ENCODE peak calls at places on chromosomes 16 and 17, in five cellular contexts. N, X, H, Z and F are unnamed samples.

GRCh38 chr17:21242026-21242700 is 11.0 kb downstream of the NATD1 start:
- DNase-seq in N (no peak), Z (no peak), H (no peak), X (no peak), F (no peak)

GRCh38 chr17:1762906-1763829 is 1.3 kb downstream of the SERPINF1 start:
- DNase-seq in N (no peak), X (no peak), Z (no peak), H (peak), F (peak)

GRCh38 chr17:67891481-67892119 is 66.3 kb downstream of the BPTF start:
- DNase-seq in Z (no peak), H (no peak), X (no peak), N (no peak), F (peak)

GRCh38 chr17:51653902-51654301 is 393.6 kb downstream of the UTP18 start:
- DNase-seq in H (no peak), Z (no peak), N (no peak), X (no peak), F (no peak)

GRCh38 chr17:20123209-20123608 is 114.0 kb downstream of the SPECC1 start:
- DNase-seq in N (no peak), H (no peak), Z (no peak), X (no peak), F (no peak)

GRCh38 chr16:69338557-69339288 is 641 bp downstream of the COG8 start:
- DNase-seq in Z (no peak), H (no peak), N (no peak), X (no peak), F (no peak)

GRCh38 chr16:52976539-52977167 is 76.0 kb downstream of the CHD9NB start:
- DNase-seq in Z (no peak), X (no peak), H (no peak), N (no peak), F (no peak)

GRCh38 chr16:4677390-4677789 is 16.0 kb upstream of the NUDT16L1 start:
- DNase-seq in X (no peak), Z (no peak), H (no peak), N (no peak), F (no peak)

GRCh38 chr17:70795620-70796019 is 626.3 kb downstream of the KCNJ2 start:
- DNase-seq in X (no peak), H (no peak), N (no peak), Z (no peak), F (no peak)

GRCh38 chr17:42097691-42098661 is at the start of gene ZNF385C:
- DNase-seq in H (peak), N (no peak), Z (peak), X (no peak), F (no peak)

GRCh38 chr17:9446528-9446927 is 129.1 kb downstream of the STX8 start:
- DNase-seq in Z (no peak), H (no peak), X (no peak), N (no peak), F (no peak)

GRCh38 chr17:28896884-28897768 is at the start of gene FLOT2:
- DNase-seq in N (peak), Z (peak), X (peak), H (peak), F (peak)

GRCh38 chr16:81446318-81447275 is 2.0 kb downstream of the CMIP start:
- DNase-seq in H (peak), N (no peak), X (peak), Z (no peak), F (peak)

GRCh38 chr16:17780181-17780580 is 309.4 kb upstream of the XYLT1 start:
- DNase-seq in H (no peak), X (no peak), Z (no peak), N (no peak), F (no peak)

GRCh38 chr17:15912416-15912955 is 32.4 kb upstream of the ADORA2B start:
- DNase-seq in Z (no peak), H (no peak), N (no peak), X (no peak), F (no peak)

GRCh38 chr17:38417210-38417951 is 10.9 kb upstream of the ARHGAP23 start:
- DNase-seq in X (no peak), H (no peak), Z (no peak), N (peak), F (no peak)

GRCh38 chr16:11121909-11122692 is 133.9 kb downstream of the SOCS1 start:
- DNase-seq in Z (no peak), H (no peak), N (no peak), X (no peak), F (no peak)

GRCh38 chr16:7513429-7513828 is 180.8 kb downstream of the RBFOX1 start:
- DNase-seq in N (no peak), H (peak), Z (no peak), X (no peak), F (no peak)

GRCh38 chr16:67644038-67644437 is 906 bp upstream of the CARMIL2 start:
- DNase-seq in N (no peak), H (no peak), Z (no peak), X (no peak), F (no peak)

GRCh38 chr16:4087099-4087885 is 28.9 kb downstream of the ADCY9 start:
- DNase-seq in H (peak), N (no peak), X (no peak), Z (no peak), F (no peak)

GRCh38 chr17:63364387-63364786 is 81.7 kb downstream of the CYB561 start:
- DNase-seq in Z (no peak), N (no peak), H (no peak), X (no peak), F (peak)

GRCh38 chr16:30649725-30650368 is 913 bp upstream of the PRR14 start:
- DNase-seq in H (no peak), N (peak), X (no peak), Z (peak), F (no peak)

GRCh38 chr17:1298616-1299015 is 19.2 kb downstream of the TRARG1 start:
- DNase-seq in Z (peak), X (no peak), N (no peak), H (peak), F (no peak)

GRCh38 chr16:89373355-89374110 is 116.8 kb downstream of the ANKRD11 start:
- DNase-seq in N (no peak), X (no peak), Z (no peak), H (no peak), F (no peak)

GRCh38 chr16:86318119-86318518 is 192.2 kb upstream of the FOXF1 start:
- DNase-seq in N (no peak), Z (no peak), X (no peak), H (no peak), F (no peak)

GRCh38 chr16:87661561-87661960 is 59.3 kb downstream of the JPH3 start:
- DNase-seq in N (peak), Z (peak), H (peak), X (no peak), F (no peak)

GRCh38 chr16:11094075-11094593 is 149.8 kb downstream of the CLEC16A start:
- DNase-seq in X (no peak), H (no peak), Z (peak), N (peak), F (no peak)

GRCh38 chr16:12833939-12834338 is 30.3 kb upstream of the CPPED1 start:
- DNase-seq in Z (no peak), N (no peak), H (peak), X (no peak), F (no peak)

GRCh38 chr16:2500937-2501750 is 12.6 kb upstream of the ATP6V0C start:
- DNase-seq in N (no peak), H (peak), X (peak), Z (peak), F (peak)

GRCh38 chr17:31425646-31426045 is 34.2 kb downstream of the RAB11FIP4 start:
- DNase-seq in Z (no peak), H (peak), X (no peak), N (no peak), F (no peak)

GRCh38 chr16:85934210-85934609 is 35.2 kb downstream of the IRF8 start:
- DNase-seq in X (no peak), Z (no peak), H (no peak), N (no peak), F (no peak)

GRCh38 chr17:82241926-82242697 is 13.3 kb downstream of the SLC16A3 start:
- DNase-seq in N (no peak), Z (no peak), X (peak), H (no peak), F (no peak)

GRCh38 chr16:8346291-8346690 is 244.0 kb downstream of the TMEM114 start:
- DNase-seq in X (no peak), N (no peak), Z (no peak), H (peak), F (no peak)

GRCh38 chr16:14324581-14324980 is 253.5 kb downstream of the MRTFB start:
- DNase-seq in Z (no peak), N (no peak), H (no peak), X (no peak), F (no peak)

GRCh38 chr17:32142038-32142856 is at the start of gene RHOT1:
- DNase-seq in N (peak), H (peak), X (peak), Z (peak), F (peak)

GRCh38 chr17:74860229-74860998 is 729 bp upstream of the GRIN2C start:
- DNase-seq in N (no peak), X (no peak), Z (no peak), H (peak), F (no peak)

GRCh38 chr17:11296994-11297393 is 56.0 kb downstream of the SHISA6 start:
- DNase-seq in X (no peak), N (no peak), Z (no peak), H (no peak), F (no peak)